ENCODE peak calls at places on chromosomes 3 and 15, in nine cellular contexts. W is mammary epithelial cell, M is H1, B is neural progenitor cell, J is fibroblast of lung, T is endothelial cell of umbilical vein, V is PC-9, Q is HepG2, A is HCT116. R is an unnamed sample.
A peak's percentile ranks its signal among the peaks of the same experiment; 100 is the strongest.

GRCh38 chr15:29688981-29689723 is 133.1 kb downstream of the TJP1 start:
- DNase-seq in W (no peak), M (peak; percentile 41), B (no peak), J (no peak), T (no peak), V (no peak), Q (no peak), A (no peak), R (no peak)

GRCh38 chr3:99633887-99634558 is 4.4 kb upstream of the COL8A1 start:
- DNase-seq in W (no peak), M (no peak), B (no peak), J (peak; percentile 75), T (peak; percentile 55), V (no peak), Q (no peak), A (no peak), R (no peak)

GRCh38 chr15:40550381-40551037 is 14.3 kb downstream of the CCDC32 start:
- DNase-seq in W (no peak), M (no peak), B (no peak), J (no peak), T (no peak), V (no peak), Q (no peak), A (no peak), R (no peak)

GRCh38 chr3:191455257-191455952 is 5.6 kb upstream of the PYDC2 start:
- DNase-seq in W (no peak), M (no peak), B (no peak), J (no peak), T (no peak), V (no peak), Q (no peak), A (no peak), R (no peak)

GRCh38 chr15:33091983-33092688 is 102.4 kb downstream of the FMN1 start:
- DNase-seq in W (no peak), M (no peak), B (no peak), J (no peak), T (no peak), V (no peak), Q (no peak), A (no peak), R (no peak)

GRCh38 chr3:27508421-27508820 is 24.2 kb upstream of the SLC4A7 start:
- DNase-seq in W (no peak), M (no peak), B (no peak), J (no peak), T (no peak), V (no peak), Q (no peak), A (no peak), R (no peak)

GRCh38 chr3:66037986-66038369 is 740 bp downstream of the MAGI1 start:
- DNase-seq in W (peak; percentile 38), M (peak; percentile 59), B (peak; percentile 40), J (peak; percentile 14), T (no peak), V (peak; percentile 16), Q (no peak), A (no peak), R (no peak)

GRCh38 chr3:129501630-129502029 is 26.8 kb upstream of the RHO start:
- DNase-seq in W (no peak), M (no peak), B (no peak), J (no peak), T (no peak), V (no peak), Q (no peak), A (no peak), R (no peak)

GRCh38 chr15:70147178-70147760 is 49.6 kb upstream of the TLE3 start:
- DNase-seq in W (no peak), M (no peak), B (no peak), J (no peak), T (no peak), V (no peak), Q (no peak), A (no peak), R (no peak)

GRCh38 chr15:65623103-65623502 is 1.4 kb downstream of the SLC24A1 start:
- DNase-seq in W (no peak), M (no peak), B (no peak), J (no peak), T (no peak), V (no peak), Q (no peak), A (no peak), R (no peak)

GRCh38 chr15:92466834-92467233 is 73.2 kb downstream of the ST8SIA2 start:
- DNase-seq in W (no peak), M (no peak), B (no peak), J (no peak), T (no peak), V (no peak), Q (no peak), A (no peak), R (no peak)

GRCh38 chr15:98965597-98965996 is 42.0 kb downstream of the PGPEP1L start:
- DNase-seq in W (no peak), M (no peak), B (no peak), J (no peak), T (no peak), V (no peak), Q (no peak), A (no peak), R (no peak)

GRCh38 chr3:79767953-79768282 is at the start of gene ROBO1:
- DNase-seq in W (no peak), M (no peak), B (peak; percentile 53), J (peak; percentile 27), T (no peak), V (no peak), Q (no peak), A (no peak), R (no peak)

GRCh38 chr3:40524222-40524570 is 564 bp upstream of the ZNF621 start:
- DNase-seq in W (no peak), M (no peak), B (no peak), J (no peak), T (no peak), V (no peak), Q (no peak), A (no peak), R (no peak)

GRCh38 chr15:88440021-88440420 is 27.2 kb downstream of the MRPL46 start:
- DNase-seq in W (peak; percentile 83), M (no peak), B (no peak), J (peak; percentile 95), T (peak; percentile 8), V (no peak), Q (no peak), A (no peak), R (no peak)

GRCh38 chr3:178519701-178520100 is 16.5 kb upstream of the KCNMB2 start:
- DNase-seq in W (no peak), M (no peak), B (no peak), J (no peak), T (no peak), V (no peak), Q (no peak), A (no peak), R (no peak)

GRCh38 chr3:115194461-115194860 is 47.4 kb upstream of the ZBTB20 start:
- DNase-seq in W (no peak), M (no peak), B (no peak), J (peak; percentile 65), T (no peak), V (no peak), Q (no peak), A (no peak), R (no peak)

DNA sequence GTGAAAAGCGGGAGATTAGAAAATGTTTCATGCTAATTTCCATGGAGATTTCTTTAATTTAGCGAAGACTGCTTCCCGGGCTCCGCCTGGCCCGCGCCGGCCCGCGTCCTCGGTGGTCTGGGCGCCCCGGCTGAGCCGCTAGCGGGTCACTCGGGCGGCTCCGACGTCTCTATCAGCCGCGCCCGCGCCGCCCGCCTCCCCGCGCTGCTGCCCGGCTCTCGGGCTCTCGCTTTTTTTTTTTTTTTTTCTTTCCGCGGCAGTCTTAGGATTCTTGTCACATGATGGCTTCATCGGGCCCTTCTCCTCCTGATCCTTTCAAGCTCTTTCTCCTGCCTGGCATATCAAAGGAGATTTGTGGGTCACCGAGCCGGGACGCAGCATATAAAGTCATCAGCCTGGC is 617.3 kb downstream of the NR2F2 start:
- DNase-seq in W (no peak), M (peak; percentile 54), B (peak; percentile 86), J (peak; percentile 0), T (peak; percentile 22), V (no peak), Q (no peak), A (no peak), R (no peak)
- TF ChIP-seq EZH2 in W (no peak), M (no peak), B (peak; percentile 51), J (no peak), T (no peak), V (no peak), Q (no peak), A (no peak), R (no peak)

GRCh38 chr15:68481321-68481720 is 49.4 kb upstream of the ITGA11 start:
- DNase-seq in W (no peak), M (no peak), B (no peak), J (no peak), T (no peak), V (no peak), Q (no peak), A (no peak), R (no peak)

GRCh38 chr15:68479870-68480269 is 47.9 kb upstream of the ITGA11 start:
- DNase-seq in W (no peak), M (no peak), B (no peak), J (peak; percentile 66), T (no peak), V (no peak), Q (no peak), A (no peak), R (no peak)

GRCh38 chr15:68479406-68479805 is 47.4 kb upstream of the ITGA11 start:
- DNase-seq in W (no peak), M (no peak), B (no peak), J (peak; percentile 97), T (no peak), V (no peak), Q (no peak), A (no peak), R (no peak)

GRCh38 chr15:68480296-68480695 is 48.3 kb upstream of the ITGA11 start:
- DNase-seq in W (no peak), M (no peak), B (no peak), J (no peak), T (no peak), V (no peak), Q (no peak), A (no peak), R (no peak)

GRCh38 chr15:68478853-68479252 is 46.9 kb upstream of the ITGA11 start:
- DNase-seq in W (no peak), M (no peak), B (no peak), J (no peak), T (no peak), V (no peak), Q (no peak), A (no peak), R (no peak)
- H3K27ac ChIP-seq in W (no peak overlapping the region), M (no peak overlapping the region), B (no peak overlapping the region), J (no peak overlapping the region), T (no peak overlapping the region), V (no peak overlapping the region), Q (no peak overlapping the region), A (no peak overlapping the region), R (no peak overlapping the region)

GRCh38 chr15:69126054-69126469 is 34.4 kb upstream of the GLCE start:
- DNase-seq in W (no peak), M (no peak), B (no peak), J (peak; percentile 45), T (peak; percentile 7), V (no peak), Q (peak; percentile 80), A (no peak), R (no peak)
- H3K4me2 ChIP-seq in W (no peak overlapping the region), M (no peak overlapping the region), B (no peak overlapping the region), J (no peak overlapping the region), T (no peak overlapping the region), V (peak overlapping the region; percentile 49), Q (peak overlapping the region; percentile 59), A (no peak overlapping the region), R (no peak overlapping the region)

DNA sequence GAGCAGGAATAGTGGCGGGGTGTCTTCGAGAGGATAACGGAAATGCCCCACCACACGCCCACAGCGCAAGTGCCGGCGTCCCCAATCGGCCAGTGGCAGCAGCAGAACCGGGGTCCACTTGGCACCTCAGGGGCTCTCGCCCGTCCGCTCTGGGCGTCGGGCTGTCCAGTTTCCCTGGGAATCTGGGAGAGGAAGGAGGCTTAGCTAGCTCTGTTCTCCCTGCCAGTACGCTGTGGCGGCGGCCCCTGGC is 53.7 kb downstream of the CCDC54 start:
- DNase-seq in W (peak; percentile 27), M (peak; percentile 74), B (no peak), J (no peak), T (peak; percentile 27), V (no peak), Q (no peak), A (no peak), R (peak; percentile 55)
- TF ChIP-seq EZH2 in W (no peak), M (peak; percentile 23), B (no peak), J (no peak), T (no peak), V (no peak), Q (no peak), A (no peak), R (no peak)